ENCODE peak calls at places on chromosomes 5 and 9, in eight cellular contexts. One of them, this sample, is unnamed.

GRCh38 chr9:14910178-14910805 is at the start of gene FREM1:
- DNase-seq in putamen: no peak
- DNase-seq in frontal cortex: no peak
- DNase-seq in NCI-H2081: peak; percentile 22
- DNase-seq in fibroblast of the aortic adventitia: no peak
- DNase-seq in EL: no peak
- DNase-seq in effector memory CD8-positive, alpha-beta T cell: no peak
- DNase-seq in activated naive CD8-positive, alpha-beta T cell treated with anti-CD3 and anti-CD28 coated beads for 36 hours: no peak
- DNase-seq in this sample: no peak

GRCh38 chr9:89661956-89662717 is 57.3 kb downstream of the GADD45G start:
- DNase-seq in effector memory CD8-positive, alpha-beta T cell: no peak
- DNase-seq in activated naive CD8-positive, alpha-beta T cell treated with anti-CD3 and anti-CD28 coated beads for 36 hours: no peak
- DNase-seq in frontal cortex: peak; percentile 93
- DNase-seq in fibroblast of the aortic adventitia: peak; percentile 75
- DNase-seq in putamen: peak; percentile 96
- DNase-seq in NCI-H2081: peak; percentile 99
- DNase-seq in EL: peak; percentile 78
- DNase-seq in this sample: no peak

GRCh38 chr5:27437594-27438200 is 399.3 kb upstream of the CDH9 start:
- DNase-seq in EL: no peak
- DNase-seq in frontal cortex: no peak
- DNase-seq in activated naive CD8-positive, alpha-beta T cell treated with anti-CD3 and anti-CD28 coated beads for 36 hours: no peak
- DNase-seq in putamen: no peak
- DNase-seq in effector memory CD8-positive, alpha-beta T cell: no peak
- DNase-seq in NCI-H2081: no peak
- DNase-seq in fibroblast of the aortic adventitia: no peak
- DNase-seq in this sample: no peak

GRCh38 chr9:94908041-94908563 is 181.6 kb downstream of the AOPEP start:
- DNase-seq in effector memory CD8-positive, alpha-beta T cell: no peak
- DNase-seq in frontal cortex: no peak
- DNase-seq in NCI-H2081: no peak
- DNase-seq in activated naive CD8-positive, alpha-beta T cell treated with anti-CD3 and anti-CD28 coated beads for 36 hours: no peak
- DNase-seq in putamen: no peak
- DNase-seq in EL: no peak
- DNase-seq in fibroblast of the aortic adventitia: peak; percentile 64
- DNase-seq in this sample: no peak

GRCh38 chr5:31033295-31033694 is 160.2 kb upstream of the CDH6 start:
- DNase-seq in NCI-H2081: peak; percentile 71
- DNase-seq in fibroblast of the aortic adventitia: peak; percentile 31
- DNase-seq in frontal cortex: no peak
- DNase-seq in activated naive CD8-positive, alpha-beta T cell treated with anti-CD3 and anti-CD28 coated beads for 36 hours: no peak
- DNase-seq in EL: no peak
- DNase-seq in putamen: no peak
- DNase-seq in effector memory CD8-positive, alpha-beta T cell: no peak
- DNase-seq in this sample: no peak

GRCh38 chr9:104025945-104026344 is 68.2 kb upstream of the SMC2 start:
- DNase-seq in fibroblast of the aortic adventitia: peak; percentile 51
- DNase-seq in activated naive CD8-positive, alpha-beta T cell treated with anti-CD3 and anti-CD28 coated beads for 36 hours: no peak
- DNase-seq in effector memory CD8-positive, alpha-beta T cell: no peak
- DNase-seq in frontal cortex: no peak
- DNase-seq in EL: peak; percentile 1
- DNase-seq in putamen: no peak
- DNase-seq in NCI-H2081: no peak
- DNase-seq in this sample: no peak

GRCh38 chr9:125889524-125890473 is 142.6 kb downstream of the PBX3 start:
- DNase-seq in activated naive CD8-positive, alpha-beta T cell treated with anti-CD3 and anti-CD28 coated beads for 36 hours: peak; percentile 50
- DNase-seq in NCI-H2081: peak; percentile 87
- DNase-seq in frontal cortex: peak; percentile 73
- DNase-seq in effector memory CD8-positive, alpha-beta T cell: peak; percentile 28
- DNase-seq in putamen: peak; percentile 79
- DNase-seq in fibroblast of the aortic adventitia: peak; percentile 84
- DNase-seq in EL: peak; percentile 44
- DNase-seq in this sample: no peak

GRCh38 chr9:111648066-111648465 is 13.3 kb upstream of the GNG10 start:
- DNase-seq in effector memory CD8-positive, alpha-beta T cell: no peak
- DNase-seq in putamen: no peak
- DNase-seq in frontal cortex: no peak
- DNase-seq in fibroblast of the aortic adventitia: no peak
- DNase-seq in NCI-H2081: no peak
- DNase-seq in EL: no peak
- DNase-seq in activated naive CD8-positive, alpha-beta T cell treated with anti-CD3 and anti-CD28 coated beads for 36 hours: no peak
- DNase-seq in this sample: no peak

GRCh38 chr5:10831416-10831815 is 70.4 kb upstream of the DAP start:
- DNase-seq in activated naive CD8-positive, alpha-beta T cell treated with anti-CD3 and anti-CD28 coated beads for 36 hours: no peak
- DNase-seq in fibroblast of the aortic adventitia: peak; percentile 49
- DNase-seq in effector memory CD8-positive, alpha-beta T cell: no peak
- DNase-seq in EL: peak; percentile 89
- DNase-seq in putamen: no peak
- DNase-seq in frontal cortex: no peak
- DNase-seq in NCI-H2081: no peak
- DNase-seq in this sample: no peak

GRCh38 chr5:75648712-75649111 is 37.5 kb downstream of the ANKDD1B start:
- DNase-seq in effector memory CD8-positive, alpha-beta T cell: no peak
- DNase-seq in fibroblast of the aortic adventitia: no peak
- DNase-seq in putamen: no peak
- DNase-seq in NCI-H2081: no peak
- DNase-seq in activated naive CD8-positive, alpha-beta T cell treated with anti-CD3 and anti-CD28 coated beads for 36 hours: no peak
- DNase-seq in EL: no peak
- DNase-seq in frontal cortex: no peak
- DNase-seq in this sample: no peak

GRCh38 chr5:127040779-127041520 is 10.6 kb upstream of the MARCHF3 start:
- DNase-seq in activated naive CD8-positive, alpha-beta T cell treated with anti-CD3 and anti-CD28 coated beads for 36 hours: no peak
- DNase-seq in NCI-H2081: peak; percentile 33
- DNase-seq in putamen: no peak
- DNase-seq in effector memory CD8-positive, alpha-beta T cell: no peak
- DNase-seq in fibroblast of the aortic adventitia: no peak
- DNase-seq in EL: peak; percentile 35
- DNase-seq in frontal cortex: no peak
- DNase-seq in this sample: no peak

GRCh38 chr5:8906303-8906967 is 639.4 kb downstream of the SEMA5A start:
- DNase-seq in NCI-H2081: no peak
- DNase-seq in frontal cortex: no peak
- DNase-seq in activated naive CD8-positive, alpha-beta T cell treated with anti-CD3 and anti-CD28 coated beads for 36 hours: no peak
- DNase-seq in EL: peak; percentile 90
- DNase-seq in fibroblast of the aortic adventitia: no peak
- DNase-seq in putamen: no peak
- DNase-seq in effector memory CD8-positive, alpha-beta T cell: no peak
- DNase-seq in this sample: no peak

GRCh38 chr5:167723254-167723871 is 568.1 kb upstream of the WWC1 start:
- DNase-seq in frontal cortex: peak; percentile 55
- DNase-seq in activated naive CD8-positive, alpha-beta T cell treated with anti-CD3 and anti-CD28 coated beads for 36 hours: peak; percentile 47
- DNase-seq in NCI-H2081: peak; percentile 75
- DNase-seq in effector memory CD8-positive, alpha-beta T cell: peak; percentile 22
- DNase-seq in putamen: peak; percentile 67
- DNase-seq in fibroblast of the aortic adventitia: peak; percentile 83
- DNase-seq in EL: peak; percentile 83
- DNase-seq in this sample: peak; percentile 27

GRCh38 chr9:114138537-114138936 is 16.8 kb upstream of the COL27A1 start:
- DNase-seq in NCI-H2081: no peak
- DNase-seq in effector memory CD8-positive, alpha-beta T cell: no peak
- DNase-seq in fibroblast of the aortic adventitia: peak; percentile 42
- DNase-seq in putamen: no peak
- DNase-seq in activated naive CD8-positive, alpha-beta T cell treated with anti-CD3 and anti-CD28 coated beads for 36 hours: no peak
- DNase-seq in EL: no peak
- DNase-seq in frontal cortex: no peak
- DNase-seq in this sample: no peak

GRCh38 chr5:174459832-174460448 is 264.4 kb upstream of the MSX2 start:
- DNase-seq in EL: peak; percentile 21
- DNase-seq in activated naive CD8-positive, alpha-beta T cell treated with anti-CD3 and anti-CD28 coated beads for 36 hours: no peak
- DNase-seq in fibroblast of the aortic adventitia: no peak
- DNase-seq in NCI-H2081: no peak
- DNase-seq in effector memory CD8-positive, alpha-beta T cell: no peak
- DNase-seq in frontal cortex: no peak
- DNase-seq in putamen: no peak
- DNase-seq in this sample: no peak

GRCh38 chr9:34373749-34374148 is 2.9 kb downstream of the MYORG start:
- DNase-seq in activated naive CD8-positive, alpha-beta T cell treated with anti-CD3 and anti-CD28 coated beads for 36 hours: no peak
- DNase-seq in NCI-H2081: no peak
- DNase-seq in putamen: no peak
- DNase-seq in frontal cortex: no peak
- DNase-seq in fibroblast of the aortic adventitia: no peak
- DNase-seq in EL: no peak
- DNase-seq in effector memory CD8-positive, alpha-beta T cell: no peak
- DNase-seq in this sample: no peak

GRCh38 chr5:31531543-31531887 is 378 bp downstream of the DROSHA start:
- DNase-seq in fibroblast of the aortic adventitia: no peak
- DNase-seq in effector memory CD8-positive, alpha-beta T cell: no peak
- DNase-seq in frontal cortex: peak; percentile 12
- DNase-seq in activated naive CD8-positive, alpha-beta T cell treated with anti-CD3 and anti-CD28 coated beads for 36 hours: peak; percentile 32
- DNase-seq in NCI-H2081: peak; percentile 51
- DNase-seq in EL: peak; percentile 12
- DNase-seq in putamen: no peak
- DNase-seq in this sample: no peak

GRCh38 chr9:93072383-93072795 is 13.9 kb downstream of the SUSD3 start:
- DNase-seq in effector memory CD8-positive, alpha-beta T cell: no peak
- DNase-seq in EL: peak; percentile 34
- DNase-seq in NCI-H2081: peak; percentile 22
- DNase-seq in putamen: no peak
- DNase-seq in frontal cortex: no peak
- DNase-seq in fibroblast of the aortic adventitia: peak; percentile 72
- DNase-seq in activated naive CD8-positive, alpha-beta T cell treated with anti-CD3 and anti-CD28 coated beads for 36 hours: no peak
- DNase-seq in this sample: no peak

GRCh38 chr5:177132504-177133118 is 962 bp upstream of the NSD1 start:
- DNase-seq in frontal cortex: peak; percentile 39
- DNase-seq in NCI-H2081: no peak
- DNase-seq in activated naive CD8-positive, alpha-beta T cell treated with anti-CD3 and anti-CD28 coated beads for 36 hours: peak; percentile 55
- DNase-seq in putamen: peak; percentile 59
- DNase-seq in fibroblast of the aortic adventitia: no peak
- DNase-seq in EL: peak; percentile 10
- DNase-seq in effector memory CD8-positive, alpha-beta T cell: peak; percentile 41
- DNase-seq in this sample: no peak

GRCh38 chr9:107838766-107839165 is 349.2 kb upstream of the KLF4 start:
- DNase-seq in fibroblast of the aortic adventitia: no peak
- DNase-seq in EL: no peak
- DNase-seq in activated naive CD8-positive, alpha-beta T cell treated with anti-CD3 and anti-CD28 coated beads for 36 hours: no peak
- DNase-seq in effector memory CD8-positive, alpha-beta T cell: no peak
- DNase-seq in frontal cortex: no peak
- DNase-seq in putamen: no peak
- DNase-seq in NCI-H2081: no peak
- DNase-seq in this sample: no peak

GRCh38 chr5:96049398-96050272 is 88.0 kb upstream of the ELL2 start:
- DNase-seq in fibroblast of the aortic adventitia: peak; percentile 82
- DNase-seq in activated naive CD8-positive, alpha-beta T cell treated with anti-CD3 and anti-CD28 coated beads for 36 hours: no peak
- DNase-seq in effector memory CD8-positive, alpha-beta T cell: no peak
- DNase-seq in frontal cortex: no peak
- DNase-seq in EL: peak; percentile 92
- DNase-seq in NCI-H2081: no peak
- DNase-seq in putamen: no peak
- DNase-seq in this sample: no peak

GRCh38 chr9:126499005-126499910 is 114.5 kb upstream of the LMX1B start:
- DNase-seq in activated naive CD8-positive, alpha-beta T cell treated with anti-CD3 and anti-CD28 coated beads for 36 hours: peak; percentile 52
- DNase-seq in frontal cortex: peak; percentile 62
- DNase-seq in putamen: no peak
- DNase-seq in fibroblast of the aortic adventitia: peak; percentile 43
- DNase-seq in effector memory CD8-positive, alpha-beta T cell: peak; percentile 42
- DNase-seq in NCI-H2081: peak; percentile 40
- DNase-seq in EL: peak; percentile 41
- DNase-seq in this sample: no peak

GRCh38 chr5:120655828-120656435 is 191.8 kb downstream of the PRR16 start:
- DNase-seq in EL: peak; percentile 44
- DNase-seq in NCI-H2081: no peak
- DNase-seq in putamen: no peak
- DNase-seq in activated naive CD8-positive, alpha-beta T cell treated with anti-CD3 and anti-CD28 coated beads for 36 hours: no peak
- DNase-seq in effector memory CD8-positive, alpha-beta T cell: no peak
- DNase-seq in fibroblast of the aortic adventitia: peak; percentile 35
- DNase-seq in frontal cortex: no peak
- DNase-seq in this sample: no peak

GRCh38 chr5:123639244-123639643 is 127.3 kb downstream of the CSNK1G3 start:
- DNase-seq in frontal cortex: no peak
- DNase-seq in NCI-H2081: no peak
- DNase-seq in putamen: no peak
- DNase-seq in fibroblast of the aortic adventitia: no peak
- DNase-seq in effector memory CD8-positive, alpha-beta T cell: no peak
- DNase-seq in EL: no peak
- DNase-seq in activated naive CD8-positive, alpha-beta T cell treated with anti-CD3 and anti-CD28 coated beads for 36 hours: no peak
- DNase-seq in this sample: no peak

GRCh38 chr9:137217276-137218211 is 4.5 kb downstream of the RNF208 start:
- DNase-seq in putamen: no peak
- DNase-seq in frontal cortex: peak; percentile 69
- DNase-seq in fibroblast of the aortic adventitia: peak; percentile 24
- DNase-seq in effector memory CD8-positive, alpha-beta T cell: no peak
- DNase-seq in NCI-H2081: peak; percentile 63
- DNase-seq in activated naive CD8-positive, alpha-beta T cell treated with anti-CD3 and anti-CD28 coated beads for 36 hours: no peak
- DNase-seq in EL: no peak
- DNase-seq in this sample: no peak

GRCh38 chr9:85515021-85515420 is 226.7 kb downstream of the AGTPBP1 start:
- DNase-seq in EL: no peak
- DNase-seq in effector memory CD8-positive, alpha-beta T cell: no peak
- DNase-seq in activated naive CD8-positive, alpha-beta T cell treated with anti-CD3 and anti-CD28 coated beads for 36 hours: no peak
- DNase-seq in frontal cortex: no peak
- DNase-seq in putamen: no peak
- DNase-seq in NCI-H2081: no peak
- DNase-seq in fibroblast of the aortic adventitia: no peak
- DNase-seq in this sample: no peak

This sample was measured in activated CD8-positive, alpha-beta memory T cell treated with anti-CD3 and anti-CD28 coated beads for 1 hour.